ENCODE peak calls at places on chromosomes 1 and 21, in ten cellular contexts. U is IMR-90, F is breast epithelium, K is AG04450, B is ovary, X is mammary epithelial cell, D is fibroblast of lung, E is HCT116, Q is body of pancreas, C is thoracic aorta. M is an unnamed sample. For H3K27me3, the result is how much of the 10 kb centered on the place peaks cover.

GRCh38 chr1:31423418-31423947 is 10.5 kb downstream of the SERINC2 start:
- DNase-seq in U (no peak), F (no peak), K (no peak), B (no peak), X (no peak), D (no peak), E (no peak), Q (no peak), C (no peak), M (no peak)

GRCh38 chr1:214044438-214045214 is 56.9 kb downstream of the PROX1 start:
- DNase-seq in U (no peak), F (no peak), K (no peak), B (no peak), X (no peak), D (no peak), E (no peak), Q (peak), C (no peak), M (no peak)

GRCh38 chr1:43565600-43566360 is 35.1 kb downstream of the PTPRF start:
- DNase-seq in U (peak), F (no peak), K (no peak), B (peak), X (no peak), D (peak), E (no peak), Q (peak), C (no peak), M (no peak)

GRCh38 chr1:54795100-54795665 is 5.9 kb downstream of the TTC22 start:
- DNase-seq in U (no peak), F (no peak), K (no peak), B (no peak), X (no peak), D (no peak), E (no peak), Q (no peak), C (no peak), M (no peak)

GRCh38 chr1:171251741-171252300 is 3.5 kb downstream of the FMO1 start:
- DNase-seq in U (peak), F (no peak), K (no peak), B (peak), X (no peak), D (peak), E (no peak), Q (peak), C (no peak), M (no peak)

GRCh38 chr1:228009828-228010775 is 3.3 kb downstream of the WNT3A start:
- DNase-seq in U (no peak), F (peak), K (no peak), B (no peak), X (no peak), D (no peak), E (no peak), Q (no peak), C (no peak), M (no peak)

GRCh38 chr1:97331165-97331564 is 589.7 kb downstream of the DPYD start:
- DNase-seq in U (no peak), F (no peak), K (no peak), B (no peak), X (no peak), D (no peak), E (no peak), Q (no peak), C (no peak), M (no peak)

GRCh38 chr1:65483993-65484754 is 63.7 kb downstream of the LEPR start:
- DNase-seq in U (no peak), F (no peak), K (no peak), B (no peak), X (no peak), D (no peak), E (no peak), Q (peak), C (no peak), M (no peak)

GRCh38 chr1:25148673-25149300 is 83.5 kb downstream of the SYF2 start:
- DNase-seq in U (no peak), F (no peak), K (no peak), B (no peak), X (peak), D (no peak), E (no peak), Q (no peak), C (no peak), M (no peak)

GRCh38 chr1:156639601-156640101 is 2.3 kb upstream of the BCAN start:
- DNase-seq in U (no peak), F (no peak), K (no peak), B (no peak), X (peak), D (no peak), E (no peak), Q (no peak), C (no peak), M (no peak)

GRCh38 chr21:23936224-23936623 is 1671.1 kb downstream of the MRPL39 start:
- DNase-seq in U (peak), F (no peak), K (peak), B (no peak), X (no peak), D (peak), E (no peak), Q (no peak), C (no peak), M (no peak)

GRCh38 chr1:211259596-211260126 is 495 bp downstream of the RCOR3 start:
- DNase-seq in U (no peak), F (peak), K (no peak), B (peak), X (no peak), D (peak), E (no peak), Q (peak), C (no peak), M (no peak)

GRCh38 chr1:117579221-117579906 is 26.5 kb upstream of the TENT5C start:
- DNase-seq in U (no peak), F (peak), K (no peak), B (no peak), X (no peak), D (no peak), E (no peak), Q (no peak), C (no peak), M (no peak)

GRCh38 chr21:41906770-41907169 is 27.6 kb upstream of the PRDM15 start:
- DNase-seq in U (no peak), F (no peak), K (no peak), B (peak), X (no peak), D (no peak), E (no peak), Q (no peak), C (no peak), M (no peak)
- TF ChIP-seq CTCF in U (no peak), F (no peak), K (no peak), B (no peak), X (no peak), D (no peak), E (no peak), Q (no peak), C (no peak), M (no peak)

DNA sequence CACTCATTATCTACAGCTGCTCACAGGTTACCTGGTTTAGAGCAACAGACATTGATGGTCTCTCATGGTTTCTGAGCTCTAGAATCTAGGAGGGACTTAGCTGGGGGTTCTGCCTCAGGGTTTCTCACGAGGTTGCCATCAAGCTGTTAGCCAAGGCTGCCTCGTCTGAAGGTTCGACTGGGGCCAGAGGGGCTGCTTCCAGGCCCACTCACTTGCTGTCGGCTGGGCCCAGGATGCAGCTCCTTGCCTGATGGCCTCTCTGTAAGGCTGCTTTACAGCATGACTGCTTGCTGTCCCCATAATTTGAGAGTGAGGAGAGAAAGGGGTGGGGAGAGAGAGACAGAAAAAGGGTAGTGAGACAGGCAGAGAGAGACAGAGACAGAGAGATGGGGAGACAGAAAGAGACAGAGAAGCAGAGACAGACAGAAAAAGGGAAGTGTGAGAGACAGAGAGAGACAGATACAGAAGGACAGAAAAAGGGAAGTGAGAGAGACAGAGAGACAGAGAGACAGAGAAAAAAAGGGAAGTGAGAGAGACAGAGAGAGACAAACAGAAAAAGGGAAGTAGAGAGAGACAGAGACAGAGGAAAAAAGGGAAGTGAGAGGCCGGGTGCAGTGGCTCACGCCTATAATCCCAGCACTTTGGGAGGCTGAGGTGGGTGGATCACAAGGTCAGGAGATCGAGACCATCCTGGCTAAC is 106.8 kb upstream of the C1orf174 start:
- DNase-seq in U (no peak), F (no peak), K (no peak), B (no peak), X (no peak), D (no peak), E (no peak), Q (no peak), C (no peak), M (no peak)
- H3K27me3 ChIP-seq in U (under half), F (under half), K (under half), B (under half), X (under half), D (under half), E (under half), Q (under half), C (under half), M (under half)

DNA sequence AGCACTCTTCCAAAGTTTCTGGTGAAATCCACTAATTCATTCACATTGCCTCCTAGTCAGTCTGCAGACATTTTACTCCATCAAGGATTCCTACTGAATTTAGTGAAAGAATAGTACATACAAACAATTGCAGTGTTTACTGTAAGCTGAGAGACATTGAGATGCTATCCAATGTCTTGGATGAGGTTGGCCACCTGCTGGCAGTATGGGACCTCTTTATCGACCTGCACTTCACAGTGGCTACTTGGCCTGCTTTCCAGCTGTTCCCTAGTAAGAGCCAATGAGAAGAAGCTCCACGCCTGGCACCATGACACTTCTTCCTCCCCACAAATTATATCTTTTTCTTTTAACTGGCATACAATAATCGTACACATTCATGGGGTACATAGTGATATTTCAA is 51.5 kb upstream of the LRIF1 start:
- DNase-seq in U (no peak), F (no peak), K (no peak), B (no peak), X (no peak), D (no peak), E (no peak), Q (no peak), C (no peak), M (no peak)
- H3K4me3 ChIP-seq in U (no peak), F (no peak), K (no peak), B (no peak), X (no peak), D (no peak), E (no peak), Q (no peak), C (no peak), M (no peak)

GRCh38 chr1:53362851-53363642 is 35.2 kb upstream of the LRP8 start:
- DNase-seq in U (no peak), F (peak), K (no peak), B (peak), X (no peak), D (no peak), E (no peak), Q (peak), C (no peak), M (no peak)
- TF ChIP-seq CTCF in U (no peak), F (no peak), K (no peak), B (no peak), X (no peak), D (no peak), E (no peak), Q (no peak), C (no peak), M (no peak)

GRCh38 chr1:3049164-3049563 is 19.8 kb upstream of the PRDM16 start:
- DNase-seq in U (no peak), F (no peak), K (no peak), B (no peak), X (no peak), D (no peak), E (no peak), Q (no peak), C (no peak), M (no peak)
- H3K27me3 ChIP-seq in U (under half), F (under half), K (under half), B (under half), X (under half), D (under half), E (under half), Q (under half), C (under half), M (under half)